ENCODE peak calls at places on chromosomes 2 and 18, in eight cellular contexts. K is neural crest cell; N is stimulated activated naive CD8-positive, alpha-beta T cell treated with anti-CD3 and anti-CD28 coated beads, Interleukin-15, amount 100 ng/mL, for 72 hours; Q is astrocyte of the spinal cord; H is cardiac muscle cell; F is naive B cell; X is Ammon's horn; L is ACHN. J is an unnamed sample.
A peak's percentile ranks its signal among the peaks of the same experiment; 100 is the strongest.

GRCh38 chr2:172162739-172163336 is 60.1 kb upstream of the DLX2 start:
- DNase-seq in K (no peak), N (no peak), X (no peak), L (no peak), H (no peak), Q (no peak), F (no peak), J (no peak)

GRCh38 chr2:119678021-119678656 is 862 bp upstream of the TMEM177 start:
- DNase-seq in H (no peak), N (no peak), Q (no peak), K (no peak), F (peak; percentile 17), L (no peak), X (no peak), J (peak; percentile 28)

GRCh38 chr18:76699923-76700322 is 122.4 kb upstream of the ZNF236 start:
- DNase-seq in F (no peak), L (no peak), X (no peak), Q (no peak), N (no peak), K (no peak), H (peak; percentile 29), J (no peak)

GRCh38 chr2:28600176-28600575 is 104.3 kb downstream of the PLB1 start:
- DNase-seq in Q (no peak), N (no peak), X (no peak), K (no peak), H (no peak), L (no peak), F (no peak), J (no peak)

GRCh38 chr18:48036191-48036590 is 105.7 kb upstream of the SMAD2 start:
- DNase-seq in L (no peak), K (no peak), H (peak; percentile 27), Q (no peak), N (no peak), X (no peak), F (no peak), J (no peak)

GRCh38 chr2:943821-944220 is 6.8 kb upstream of the SNTG2 start:
- DNase-seq in H (no peak), N (no peak), X (no peak), K (no peak), F (no peak), Q (no peak), L (no peak), J (no peak)

GRCh38 chr2:127675335-127676261 is at the start of gene LIMS2:
- DNase-seq in L (peak; percentile 65), Q (no peak), K (no peak), H (peak; percentile 41), F (no peak), N (no peak), X (no peak), J (no peak)

GRCh38 chr2:20378891-20379519 is 28.4 kb upstream of the PUM2 start:
- DNase-seq in N (no peak), L (peak; percentile 77), X (peak; percentile 91), Q (peak; percentile 82), H (peak; percentile 95), K (peak; percentile 60), F (no peak), J (no peak)

GRCh38 chr2:239190921-239191885 is 209.6 kb downstream of the HDAC4 start:
- DNase-seq in N (no peak), H (no peak), X (no peak), F (no peak), Q (no peak), L (no peak), K (no peak), J (no peak)

GRCh38 chr2:85947593-85947992 is 58.8 kb upstream of the ST3GAL5 start:
- DNase-seq in F (no peak), K (no peak), N (no peak), X (no peak), H (no peak), L (no peak), Q (no peak), J (no peak)

GRCh38 chr2:202818321-202818720 is 53.2 kb downstream of the ICA1L start:
- DNase-seq in X (no peak), H (no peak), K (no peak), L (no peak), F (no peak), N (no peak), Q (no peak), J (no peak)

GRCh38 chr2:15765686-15766302 is 174.1 kb downstream of the DDX1 start:
- DNase-seq in L (no peak), Q (no peak), K (no peak), N (no peak), H (no peak), X (no peak), F (no peak), J (no peak)

GRCh38 chr2:100208375-100208774 is 66.0 kb upstream of the AFF3 start:
- DNase-seq in H (no peak), K (no peak), X (peak; percentile 59), F (no peak), Q (no peak), N (no peak), L (no peak), J (no peak)

GRCh38 chr2:100962366-100963025 is 39.6 kb upstream of the RPL31 start:
- DNase-seq in K (no peak), F (no peak), L (no peak), Q (no peak), H (no peak), X (no peak), N (no peak), J (no peak)

GRCh38 chr2:81436256-81436655 is 1131.7 kb upstream of the LRRTM1 start:
- DNase-seq in L (no peak), Q (no peak), H (no peak), K (no peak), X (no peak), F (no peak), N (no peak), J (no peak)

GRCh38 chr2:206989306-206989705 is 50.0 kb downstream of the CPO start:
- DNase-seq in Q (peak; percentile 18), F (no peak), N (peak; percentile 18), X (peak; percentile 17), L (peak; percentile 52), H (peak; percentile 42), K (no peak), J (peak; percentile 26)

GRCh38 chr2:27263287-27264252 is 723 bp upstream of the SLC30A3 start:
- DNase-seq in L (no peak), H (no peak), Q (no peak), K (no peak), X (peak; percentile 43), F (peak; percentile 11), N (no peak), J (peak; percentile 58)

GRCh38 chr18:42192251-42193248 is 237.5 kb downstream of the PIK3C3 start:
- DNase-seq in N (no peak), Q (peak; percentile 26), X (peak; percentile 22), F (no peak), L (peak; percentile 11), K (no peak), H (peak; percentile 74), J (no peak)

GRCh38 chr18:63233334-63233733 is 86.2 kb downstream of the BCL2 start:
- DNase-seq in F (no peak), H (no peak), K (no peak), L (no peak), N (no peak), Q (no peak), X (no peak), J (no peak)

GRCh38 chr2:45765007-45765767 is 113.7 kb downstream of the PRKCE start:
- DNase-seq in Q (no peak), H (no peak), K (no peak), N (no peak), L (no peak), F (no peak), X (no peak), J (no peak)

GRCh38 chr2:202014328-202015034 is 19.2 kb upstream of the FZD7 start:
- DNase-seq in X (no peak), K (no peak), N (no peak), F (no peak), H (no peak), L (no peak), Q (no peak), J (no peak)

GRCh38 chr18:34522627-34523026 is 187.5 kb upstream of the DTNA start:
- DNase-seq in H (no peak), K (no peak), X (peak; percentile 67), N (no peak), F (no peak), L (no peak), Q (no peak), J (no peak)

GRCh38 chr2:204892506-204893255 is 347.4 kb downstream of the PARD3B start:
- DNase-seq in X (no peak), H (peak; percentile 2), F (no peak), Q (peak; percentile 50), L (no peak), K (no peak), N (no peak), J (no peak)

GRCh38 chr2:42856891-42857632 is 64.7 kb upstream of the HAAO start:
- DNase-seq in F (no peak), X (no peak), Q (no peak), L (no peak), H (no peak), K (no peak), N (no peak), J (no peak)

GRCh38 chr2:64819774-64820688 is 166.3 kb upstream of the SERTAD2 start:
- DNase-seq in Q (no peak), N (peak; percentile 26), X (no peak), F (peak; percentile 27), H (no peak), L (no peak), K (no peak), J (no peak)

GRCh38 chr2:233210843-233211600 is 40.5 kb upstream of the ATG16L1 start:
- DNase-seq in F (no peak), X (peak; percentile 20), K (no peak), Q (peak; percentile 94), H (peak; percentile 96), L (peak; percentile 98), N (no peak), J (no peak)

GRCh38 chr2:66305714-66306113 is 129.2 kb upstream of the MEIS1 start:
- DNase-seq in N (no peak), H (peak; percentile 3), K (peak; percentile 22), Q (peak; percentile 53), F (no peak), X (peak; percentile 80), L (no peak), J (peak; percentile 22)

GRCh38 chr2:240922982-240923537 is 16.9 kb downstream of the CROCC2 start:
- DNase-seq in L (no peak), Q (no peak), K (no peak), H (no peak), F (no peak), N (no peak), X (no peak), J (no peak)

GRCh38 chr18:6055711-6056110 is 160.4 kb upstream of the TMEM200C start:
- DNase-seq in F (no peak), H (peak; percentile 20), L (peak; percentile 9), N (no peak), Q (peak; percentile 90), X (no peak), K (no peak), J (no peak)

GRCh38 chr2:26590960-26591618 is 50.1 kb downstream of the CIB4 start:
- DNase-seq in N (no peak), L (no peak), X (no peak), Q (no peak), K (no peak), F (no peak), H (no peak), J (peak; percentile 75)

GRCh38 chr2:162261032-162261945 is 18.0 kb upstream of the FAP start:
- DNase-seq in L (peak; percentile 10), K (no peak), X (peak; percentile 22), N (no peak), H (peak; percentile 82), Q (peak; percentile 49), F (no peak), J (no peak)

GRCh38 chr2:36423172-36423571 is 67.6 kb downstream of the CRIM1 start:
- DNase-seq in F (no peak), Q (no peak), K (no peak), L (no peak), N (no peak), X (no peak), H (no peak), J (peak; percentile 47)

GRCh38 chr2:127619901-127620705 is 25.9 kb upstream of the GPR17 start:
- DNase-seq in K (no peak), Q (no peak), H (no peak), L (no peak), N (no peak), F (no peak), X (no peak), J (no peak)